ENCODE peak calls at places on chromosomes 3 and 15, in seven cellular contexts. O is fibroblast of mammary gland; J is NCI-H1105; C is nucleus accumbens; H is C1 segment of cervical spinal cord; I is M059J; L is activated T-cell treated with anti-CD3 and anti-CD28 coated beads, Interleukin-2, amount 50 U/mL, for 72 hours. S is an unnamed sample.

GRCh38 chr3:169657351-169658124 is 6.0 kb downstream of the MECOM start:
- DNase-seq in L (no peak), H (no peak), I (peak; percentile 20), O (no peak), C (no peak), J (peak; percentile 94), S (no peak)

GRCh38 chr3:69095636-69096035 is 10.9 kb downstream of the ARL6IP5 start:
- DNase-seq in O (no peak), I (peak; percentile 8), H (no peak), C (no peak), L (peak; percentile 23), J (no peak), S (no peak)

GRCh38 chr15:60374628-60375081 is 23.1 kb downstream of the ANXA2 start:
- DNase-seq in J (peak; percentile 71), O (peak; percentile 98), I (peak; percentile 99), H (no peak), L (no peak), C (no peak), S (no peak)

GRCh38 chr3:7289113-7289512 is 428.2 kb downstream of the GRM7 start:
- DNase-seq in H (no peak), C (no peak), O (no peak), I (no peak), J (no peak), L (no peak), S (no peak)

GRCh38 chr3:158402590-158402989 is 168.4 kb upstream of the MLF1 start:
- DNase-seq in H (no peak), C (no peak), O (no peak), I (no peak), L (no peak), J (no peak), S (no peak)

GRCh38 chr15:69489101-69489571 is 36.5 kb downstream of the RPLP1 start:
- DNase-seq in C (no peak), J (no peak), H (no peak), I (peak; percentile 37), O (no peak), L (no peak), S (no peak)

GRCh38 chr15:86231864-86232801 is 152.5 kb downstream of the AGBL1 start:
- DNase-seq in C (no peak), H (peak; percentile 5), J (peak; percentile 1), O (peak; percentile 27), L (peak; percentile 37), I (peak; percentile 20), S (no peak)

GRCh38 chr15:65931221-65931620 is 61.9 kb downstream of the RAB11A start:
- DNase-seq in J (no peak), L (no peak), H (no peak), C (no peak), O (no peak), I (no peak), S (no peak)

GRCh38 chr3:53842436-53843194 is 3.6 kb downstream of the CHDH start:
- DNase-seq in L (no peak), H (peak; percentile 59), O (peak; percentile 32), C (peak; percentile 81), J (no peak), I (peak; percentile 12), S (no peak)

GRCh38 chr15:89778861-89779260 is 2.7 kb downstream of the MESP2 start:
- DNase-seq in L (no peak), I (no peak), O (no peak), J (no peak), H (no peak), C (no peak), S (no peak)